ENCODE peak calls at places on chromosomes 4 and X, in nine cellular contexts. K is left ventricle myocardium inferior; T is CD4-positive, CD25-positive, alpha-beta regulatory T cell; J is testis; W is GM23248; Y is mesenchymal stem cell; N is heart left ventricle; L is H1; H is K562. E is an unnamed sample. For H3K9me3, the result is how much of the 10 kb centered on the place peaks cover.

GRCh38 chr4:24274401-24275035 is 309.8 kb downstream of the DHX15 start:
- DNase-seq in K (no peak), T (no peak), J (no peak), W (peak), Y (no peak), N (no peak), L (no peak), H (no peak), E (no peak)

GRCh38 chrX:47239199-47239598 is 6.4 kb downstream of the USP11 start:
- DNase-seq in K (no peak), T (no peak), J (no peak), W (no peak), Y (no peak), N (no peak), L (no peak), H (no peak), E (no peak)

GRCh38 chr4:158016511-158016910 is 156.3 kb downstream of the GASK1B start:
- DNase-seq in K (no peak), T (no peak), J (no peak), W (peak), Y (no peak), N (no peak), L (no peak), H (no peak), E (no peak)

GRCh38 chr4:99209671-99210070 is 9.4 kb downstream of the ADH6 start:
- DNase-seq in K (no peak), T (no peak), J (no peak), W (peak), Y (no peak), N (no peak), L (no peak), H (no peak), E (no peak)

GRCh38 chr4:158159054-158159717 is 13.6 kb downstream of the GASK1B start:
- DNase-seq in K (no peak), T (no peak), J (no peak), W (peak), Y (peak), N (no peak), L (no peak), H (no peak), E (no peak)

GRCh38 chr4:18733956-18734872 is 712.7 kb upstream of the LCORL start:
- DNase-seq in K (peak), T (no peak), J (no peak), W (no peak), Y (no peak), N (peak), L (no peak), H (no peak), E (no peak)

GRCh38 chr4:142351958-142352357 is 494.1 kb downstream of the INPP4B start:
- DNase-seq in K (no peak), T (no peak), J (no peak), W (no peak), Y (no peak), N (no peak), L (no peak), H (no peak), E (no peak)

GRCh38 chr4:94177822-94178221 is 29.8 kb upstream of the SMARCAD1 start:
- DNase-seq in K (no peak), T (no peak), J (no peak), W (no peak), Y (no peak), N (no peak), L (no peak), H (no peak), E (no peak)

GRCh38 chr4:127261476-127261875 is 371.3 kb upstream of the INTU start:
- DNase-seq in K (no peak), T (no peak), J (no peak), W (no peak), Y (no peak), N (no peak), L (no peak), H (no peak), E (no peak)

GRCh38 chrX:44228621-44229020 is 114.9 kb downstream of the EFHC2 start:
- DNase-seq in K (no peak), T (no peak), J (no peak), W (no peak), Y (no peak), N (no peak), L (no peak), H (no peak), E (no peak)

GRCh38 chr4:158202475-158202874 is 7.8 kb upstream of the TMEM144 start:
- DNase-seq in K (no peak), T (no peak), J (no peak), W (no peak), Y (no peak), N (no peak), L (no peak), H (no peak), E (no peak)

GRCh38 chrX:75781618-75782017 is 3.4 kb downstream of the MAGEE2 start:
- DNase-seq in K (peak), T (no peak), J (peak), W (peak), Y (no peak), N (peak), L (no peak), H (no peak), E (peak)

GRCh38 chr4:1795304-1796195 is 2.5 kb downstream of the FGFR3 start:
- DNase-seq in K (no peak), T (no peak), J (no peak), W (no peak), Y (no peak), N (no peak), L (no peak), H (peak), E (no peak)

GRCh38 chr4:141080668-141081067 is 52.6 kb downstream of the RNF150 start:
- DNase-seq in K (no peak), T (no peak), J (no peak), W (no peak), Y (no peak), N (no peak), L (no peak), H (no peak), E (no peak)

GRCh38 chr4:118360101-118360500 is 7.3 kb upstream of the PRSS12 start:
- DNase-seq in K (no peak), T (no peak), J (no peak), W (no peak), Y (no peak), N (no peak), L (no peak), H (no peak), E (no peak)

GRCh38 chr4:8317474-8317873 is 47.9 kb downstream of the HTRA3 start:
- DNase-seq in K (no peak), T (no peak), J (no peak), W (no peak), Y (no peak), N (no peak), L (peak), H (no peak), E (no peak)

GRCh38 chr4:127936974-127937373 is 28.0 kb downstream of the MFSD8 start:
- DNase-seq in K (no peak), T (no peak), J (no peak), W (peak), Y (peak), N (no peak), L (no peak), H (no peak), E (no peak)

GRCh38 chr4:134722306-134722705 is 520.7 kb upstream of the PABPC4L start:
- DNase-seq in K (no peak), T (no peak), J (no peak), W (no peak), Y (no peak), N (no peak), L (no peak), H (no peak), E (no peak)

GRCh38 chr4:74004668-74005067 is 6.2 kb upstream of the CXCL5 start:
- DNase-seq in K (no peak), T (no peak), J (no peak), W (no peak), Y (no peak), N (no peak), L (no peak), H (no peak), E (no peak)

GRCh38 chr4:6906046-6906445 is 3.6 kb upstream of the TBC1D14 start:
- DNase-seq in K (no peak), T (no peak), J (no peak), W (no peak), Y (no peak), N (no peak), L (no peak), H (no peak), E (peak)

GRCh38 chr4:42636591-42636990 is 20.3 kb downstream of the ATP8A1 start:
- DNase-seq in K (no peak), T (no peak), J (no peak), W (no peak), Y (no peak), N (no peak), L (no peak), H (no peak), E (no peak)

GRCh38 chr4:88746186-88746585 is 48.6 kb upstream of the NAP1L5 start:
- DNase-seq in K (no peak), T (no peak), J (no peak), W (no peak), Y (no peak), N (no peak), L (no peak), H (no peak), E (no peak)

GRCh38 chr4:106551724-106552123 is 183.1 kb upstream of the GIMD1 start:
- DNase-seq in K (no peak), T (no peak), J (no peak), W (no peak), Y (no peak), N (no peak), L (no peak), H (no peak), E (no peak)

DNA sequence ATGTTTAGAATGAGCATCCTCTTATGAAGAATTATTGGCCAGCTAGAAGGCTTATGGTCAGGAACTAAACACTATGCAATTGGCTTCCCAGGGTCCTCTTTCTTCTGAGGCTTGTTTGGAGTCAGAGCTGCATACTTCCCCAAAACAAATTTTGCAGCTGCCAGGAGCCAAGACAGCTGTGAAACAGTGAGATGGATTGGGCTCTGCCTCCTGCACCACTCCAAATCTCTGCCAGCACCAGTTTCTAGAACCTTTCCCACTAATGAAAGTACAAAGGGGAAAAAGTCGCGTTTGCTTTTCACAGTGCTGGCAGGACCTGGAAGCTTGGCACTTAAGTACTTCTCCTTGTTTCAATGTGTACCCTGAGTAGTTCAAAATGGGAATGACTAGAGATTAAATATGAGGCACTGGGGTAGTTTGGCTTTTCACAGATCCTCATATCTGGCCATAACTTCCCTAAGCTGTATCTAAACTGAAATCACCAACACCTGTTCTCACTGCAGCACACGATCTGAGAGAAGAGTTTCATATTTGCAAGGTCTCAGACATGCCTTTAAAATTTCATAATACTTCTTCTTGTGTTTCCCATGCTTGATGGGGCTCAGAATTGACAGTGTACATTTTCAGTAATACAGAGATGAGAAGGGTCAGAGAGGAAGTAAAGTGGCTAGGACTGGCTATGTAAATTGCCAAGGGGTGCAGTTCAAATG is 20.7 kb upstream of the AR start:
- DNase-seq in K (no peak), T (no peak), J (no peak), W (no peak), Y (no peak), N (no peak), L (no peak), H (no peak), E (no peak)
- H3K27ac ChIP-seq in K (no peak), T (no peak), J (no peak), W (no peak), Y (no peak), N (no peak), L (no peak), H (no peak), E (no peak)

DNA sequence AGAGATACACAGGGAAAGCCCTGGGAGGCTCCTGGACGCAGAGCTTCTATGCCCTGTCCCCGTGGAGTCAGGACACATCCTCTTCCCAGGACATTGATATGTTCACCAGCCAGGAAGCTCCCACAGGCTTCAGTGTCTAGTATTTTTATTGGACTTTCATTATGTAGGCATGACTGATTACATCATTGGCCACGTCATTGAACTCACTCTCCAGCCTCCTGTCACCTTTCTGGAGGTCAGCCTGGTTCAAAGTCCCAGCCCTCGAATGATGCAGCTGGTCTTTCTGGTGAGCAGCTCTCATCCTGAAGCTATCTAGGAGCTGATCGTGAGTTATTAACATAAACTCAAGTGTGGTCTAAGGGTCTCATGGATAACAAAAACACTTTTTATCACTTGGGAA is 104.1 kb downstream of the CPEB2 start:
- DNase-seq in K (no peak), T (no peak), J (no peak), W (peak), Y (no peak), N (no peak), L (no peak), H (no peak), E (no peak)
- H3K9me3 ChIP-seq in K (under half), T (under half), J (under half), W (under half), Y (under half), N (under half), L (under half), H (under half), E (under half)

GRCh38 chr4:154367659-154368058 is 123.9 kb downstream of the DCHS2 start:
- DNase-seq in K (no peak), T (no peak), J (no peak), W (no peak), Y (no peak), N (no peak), L (no peak), H (no peak), E (no peak)
- H3K27ac ChIP-seq in K (no peak), T (no peak), J (no peak), W (no peak), Y (no peak), N (no peak), L (no peak), H (no peak), E (no peak)

DNA sequence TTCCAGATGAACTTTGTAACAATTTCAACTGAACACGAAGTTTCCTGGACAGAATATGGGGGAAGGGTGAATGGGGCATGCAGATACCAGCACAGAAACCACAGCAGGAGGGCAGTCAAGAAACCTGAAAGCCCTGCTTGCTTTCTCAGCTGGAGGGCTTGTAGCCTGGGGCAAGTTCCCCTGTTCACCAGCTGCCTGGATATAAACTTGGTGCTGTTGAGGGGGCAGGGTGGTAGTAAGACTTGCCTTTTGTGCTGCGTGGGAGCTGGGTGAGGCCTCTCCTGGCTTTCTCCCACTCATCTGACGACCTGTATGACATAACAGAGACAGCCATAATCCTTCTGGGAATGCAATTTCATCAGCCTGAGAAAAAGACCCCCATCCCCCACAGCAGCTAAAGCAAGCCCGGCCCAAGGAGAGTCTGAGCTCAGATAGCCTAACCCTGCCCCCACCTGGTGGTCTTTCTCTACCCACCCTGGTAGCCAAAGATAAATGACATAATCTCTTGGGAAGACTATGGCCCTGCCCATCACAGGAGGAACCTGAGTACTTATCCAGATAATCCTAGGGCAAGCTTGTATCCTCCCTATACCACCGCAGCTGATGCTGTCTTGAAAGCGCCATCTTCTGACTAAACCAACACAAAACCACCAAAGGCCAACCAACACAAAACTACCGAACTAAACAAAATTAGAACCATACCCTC is 234.3 kb downstream of the LAS1L start:
- DNase-seq in K (no peak), T (no peak), J (peak), W (no peak), Y (no peak), N (no peak), L (peak), H (no peak), E (no peak)
- H3K9me3 ChIP-seq in K (under half), T (under half), J (under half), W (under half), Y (under half), N (under half), L (under half), H (under half), E (under half)

DNA sequence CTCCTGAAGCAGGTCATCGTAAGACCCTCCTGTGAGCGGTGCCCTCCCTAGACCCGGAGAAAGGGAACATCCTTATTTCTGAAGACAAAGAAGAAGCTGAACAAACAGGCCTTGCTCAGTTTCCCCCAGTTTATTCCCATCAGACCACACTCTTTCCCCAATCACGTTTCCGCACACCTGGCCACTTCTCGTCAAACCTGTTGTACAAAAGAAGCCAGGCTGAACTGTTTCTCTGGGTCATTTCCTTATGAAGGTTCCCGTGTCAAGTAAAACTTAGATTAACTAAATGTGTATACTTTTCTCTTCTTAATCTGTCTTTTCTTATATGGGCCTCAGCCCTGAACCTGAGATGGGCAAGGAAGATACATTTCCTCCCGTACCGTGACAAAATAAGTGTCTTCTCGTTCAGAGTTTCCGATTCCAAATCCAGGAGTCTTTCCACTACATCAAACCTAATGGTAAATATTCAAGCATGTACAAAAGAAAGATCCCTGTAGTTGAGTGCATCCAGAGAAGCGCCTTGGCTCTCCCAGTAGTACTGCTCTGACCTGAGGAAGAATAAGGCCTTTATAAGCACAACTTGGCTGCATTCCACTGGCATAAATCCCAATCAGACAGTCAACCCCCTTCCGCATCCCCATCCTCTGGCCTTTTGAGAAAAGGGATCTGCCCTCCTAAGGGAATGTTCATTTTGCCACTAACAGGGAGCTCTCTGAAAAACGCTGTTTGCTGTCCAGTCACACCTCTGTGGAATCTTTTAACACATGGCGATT is 111.7 kb upstream of the ENPP6 start:
- DNase-seq in K (no peak), T (no peak), J (peak), W (no peak), Y (no peak), N (no peak), L (no peak), H (no peak), E (no peak)
- H3K27ac ChIP-seq in K (no peak), T (no peak), J (no peak), W (no peak), Y (no peak), N (no peak), L (no peak), H (no peak), E (no peak)

DNA sequence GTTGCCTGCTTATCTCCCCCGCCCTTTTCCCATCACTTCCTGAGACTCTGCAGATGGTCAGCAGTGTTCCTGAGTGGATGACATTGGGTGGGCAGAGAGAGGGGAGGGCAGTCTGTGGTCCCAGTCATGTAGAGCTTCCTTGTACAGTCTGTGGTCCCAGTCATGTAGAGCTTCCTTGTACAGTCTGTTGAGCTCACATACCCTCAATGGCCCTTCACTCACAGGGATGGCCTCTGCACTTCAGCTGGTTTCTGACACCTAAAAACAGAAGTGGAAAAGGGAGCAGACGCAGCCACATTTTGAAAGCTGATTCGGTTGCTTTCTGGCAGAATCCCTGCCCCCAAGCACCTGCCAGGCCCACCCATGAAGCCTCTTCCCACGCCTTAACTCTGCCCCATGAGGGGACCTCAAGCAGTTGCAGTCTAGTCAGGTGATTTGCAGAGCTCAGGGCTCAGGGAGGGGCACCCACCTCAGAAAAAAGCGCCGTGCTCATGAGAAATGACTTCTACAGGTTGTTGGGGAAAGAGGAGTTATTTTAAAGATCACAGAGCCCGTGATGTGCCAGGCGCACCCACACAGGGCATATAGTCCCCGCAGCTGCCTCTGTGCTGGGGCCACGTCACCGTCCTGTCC is 3.6 kb upstream of the TMEM271 start:
- DNase-seq in K (no peak), T (no peak), J (no peak), W (no peak), Y (no peak), N (no peak), L (no peak), H (no peak), E (no peak)
- H3K9me3 ChIP-seq in K (under half), T (under half), J (under half), W (under half), Y (under half), N (under half), L (under half), H (under half), E (under half)

DNA sequence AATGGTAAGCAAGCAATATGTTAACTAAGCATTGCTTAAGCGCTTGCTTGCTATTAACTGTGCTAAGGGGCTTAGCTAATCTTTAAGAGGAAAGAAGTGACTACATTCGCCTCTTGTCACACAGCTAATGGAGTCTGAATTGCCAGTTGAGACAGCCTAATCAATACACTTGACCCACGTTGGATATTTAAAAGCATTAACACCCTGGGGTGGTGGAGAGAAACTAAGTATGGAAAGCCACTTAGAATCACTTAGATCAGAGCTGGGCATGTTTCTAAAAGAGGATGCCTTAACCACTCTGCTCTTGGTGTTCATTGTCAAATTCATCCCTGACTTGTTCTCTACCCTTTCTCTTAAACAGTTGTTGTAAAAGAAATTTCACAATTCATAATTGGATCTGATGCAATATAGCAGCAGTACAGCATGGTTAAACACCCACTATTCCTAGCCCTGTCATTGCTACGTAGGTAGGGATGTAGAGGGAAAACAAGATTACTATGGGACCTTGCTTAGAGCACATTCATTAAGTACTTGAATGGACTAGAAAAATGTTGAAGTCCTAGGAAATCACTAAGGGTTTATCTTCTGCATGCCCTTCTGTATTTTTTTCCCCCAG is 3.5 kb downstream of the ZAR1 start:
- DNase-seq in K (no peak), T (no peak), J (no peak), W (no peak), Y (no peak), N (no peak), L (no peak), H (no peak), E (no peak)
- H3K27ac ChIP-seq in K (no peak), T (no peak), J (no peak), W (no peak), Y (no peak), N (no peak), L (no peak), H (no peak), E (no peak)